ENCODE peak calls at places on chromosomes 7 and 10, in four cellular contexts. One of them, this sample, is unnamed.

GRCh38 chr7:141431143-141431479 is 120.1 kb upstream of the AGK start:
- DNase-seq in KG1: no peak
- DNase-seq in cardiac septum: no peak
- DNase-seq in NCI-H2029: no peak
- DNase-seq in this sample: no peak

GRCh38 chr7:45410893-45411292 is 163.3 kb upstream of the ADCY1 start:
- DNase-seq in cardiac septum: no peak
- DNase-seq in NCI-H2029: no peak
- DNase-seq in KG1: no peak
- DNase-seq in this sample: no peak

GRCh38 chr10:117562220-117562619 is 19.7 kb downstream of the EMX2 start:
- DNase-seq in cardiac septum: no peak
- DNase-seq in NCI-H2029: no peak
- DNase-seq in KG1: no peak
- DNase-seq in this sample: no peak

GRCh38 chr7:78585958-78586357 is 787.4 kb downstream of the PHTF2 start:
- DNase-seq in NCI-H2029: no peak
- DNase-seq in cardiac septum: no peak
- DNase-seq in KG1: no peak
- DNase-seq in this sample: no peak

GRCh38 chr10:482036-482435 is 207.4 kb downstream of the DIP2C start:
- DNase-seq in KG1: no peak
- DNase-seq in NCI-H2029: no peak
- DNase-seq in cardiac septum: no peak
- DNase-seq in this sample: no peak

GRCh38 chr7:16433568-16434122 is 12.3 kb upstream of the CRPPA start:
- DNase-seq in NCI-H2029: no peak
- DNase-seq in cardiac septum: no peak
- DNase-seq in KG1: no peak
- DNase-seq in this sample: no peak

GRCh38 chr7:84274029-84274638 is 79.5 kb upstream of the SEMA3A start:
- DNase-seq in NCI-H2029: no peak
- DNase-seq in cardiac septum: no peak
- DNase-seq in KG1: no peak
- DNase-seq in this sample: peak; percentile 6

GRCh38 chr7:13946181-13946580 is 43.3 kb downstream of the ETV1 start:
- DNase-seq in KG1: no peak
- DNase-seq in cardiac septum: no peak
- DNase-seq in NCI-H2029: no peak
- DNase-seq in this sample: no peak

GRCh38 chr7:18521945-18522566 is 26.5 kb downstream of the HDAC9 start:
- DNase-seq in NCI-H2029: no peak
- DNase-seq in cardiac septum: no peak
- DNase-seq in KG1: no peak
- DNase-seq in this sample: peak; percentile 15

GRCh38 chr7:16084370-16084769 is 337.0 kb downstream of the CRPPA start:
- DNase-seq in cardiac septum: no peak
- DNase-seq in NCI-H2029: no peak
- DNase-seq in KG1: no peak
- DNase-seq in this sample: no peak

GRCh38 chr7:25075459-25075858 is 49.6 kb downstream of the CYCS start:
- DNase-seq in KG1: no peak
- DNase-seq in cardiac septum: no peak
- DNase-seq in NCI-H2029: no peak
- DNase-seq in this sample: no peak

GRCh38 chr10:29471483-29471859 is 163.3 kb downstream of the SVIL start:
- DNase-seq in KG1: no peak
- DNase-seq in cardiac septum: no peak
- DNase-seq in NCI-H2029: no peak
- DNase-seq in this sample: no peak

This sample was measured in NCI-H2107.